ENCODE peak calls at places on chromosomes 12 and 14, in six cellular contexts. C is IMR-90, F is neuronal stem cell, H is mesenchymal stem cell, Y is H1, D is trophoblast cell. W is an unnamed sample. For H3K79me1, the result is how much of the 10 kb centered on the place peaks cover.

GRCh38 chr14:95527392-95528002 is 7.4 kb upstream of the GLRX5 start:
- DNase-seq in C (peak), F (no peak), H (peak), Y (no peak), D (peak), W (no peak)

GRCh38 chr12:57214398-57214781 is 2.2 kb upstream of the NXPH4 start:
- DNase-seq in C (peak), F (peak), H (peak), Y (no peak), D (peak), W (peak)

GRCh38 chr14:69363055-69363454 is 35.0 kb downstream of the ERH start:
- DNase-seq in C (peak), F (no peak), H (peak), Y (peak), D (no peak), W (peak)

GRCh38 chr14:76309572-76310551 is 66.1 kb upstream of the ESRRB start:
- DNase-seq in C (no peak), F (peak), H (no peak), Y (no peak), D (no peak), W (peak)

GRCh38 chr14:91858536-91859275 is 8.6 kb downstream of the TC2N start:
- DNase-seq in C (peak), F (no peak), H (peak), Y (no peak), D (no peak), W (peak)

GRCh38 chr12:21751517-21751916 is 23.0 kb downstream of the KCNJ8 start:
- DNase-seq in C (peak), F (no peak), H (peak), Y (no peak), D (no peak), W (no peak)

GRCh38 chr12:132308311-132309161 is 20.9 kb downstream of the GALNT9 start:
- DNase-seq in C (no peak), F (no peak), H (no peak), Y (no peak), D (no peak), W (no peak)

GRCh38 chr14:30118992-30119640 is 191.5 kb upstream of the PRKD1 start:
- DNase-seq in C (no peak), F (no peak), H (no peak), Y (no peak), D (no peak), W (no peak)

GRCh38 chr12:21710944-21711343 is 53.3 kb upstream of the LDHB start:
- DNase-seq in C (no peak), F (no peak), H (no peak), Y (no peak), D (no peak), W (no peak)

GRCh38 chr14:25537846-25538455 is 488.0 kb upstream of the STXBP6 start:
- DNase-seq in C (no peak), F (peak), H (no peak), Y (peak), D (no peak), W (peak)

GRCh38 chr12:132517740-132518100 is 27.8 kb downstream of the FBRSL1 start:
- DNase-seq in C (no peak), F (no peak), H (no peak), Y (no peak), D (no peak), W (no peak)

GRCh38 chr14:50038398-50039119 is 77.8 kb downstream of the VCPKMT start:
- DNase-seq in C (peak), F (no peak), H (peak), Y (no peak), D (peak), W (peak)

GRCh38 chr12:75812341-75813018 is 219.1 kb downstream of the PHLDA1 start:
- DNase-seq in C (peak), F (no peak), H (peak), Y (peak), D (no peak), W (no peak)

GRCh38 chr12:108146035-108146893 is 17.2 kb downstream of the WSCD2 start:
- DNase-seq in C (no peak), F (no peak), H (no peak), Y (no peak), D (no peak), W (no peak)

GRCh38 chr14:97021001-97021400 is 223.8 kb downstream of the VRK1 start:
- DNase-seq in C (no peak), F (no peak), H (no peak), Y (no peak), D (no peak), W (no peak)

GRCh38 chr14:36967892-36968555 is 204.4 kb downstream of the SLC25A21 start:
- DNase-seq in C (no peak), F (peak), H (no peak), Y (no peak), D (no peak), W (no peak)

GRCh38 chr12:125330645-125331341 is 265.6 kb downstream of the AACS start:
- DNase-seq in C (no peak), F (peak), H (no peak), Y (no peak), D (no peak), W (peak)

GRCh38 chr14:74919421-74920165 is 3.5 kb downstream of the RPS6KL1 start:
- DNase-seq in C (peak), F (no peak), H (peak), Y (no peak), D (no peak), W (no peak)

GRCh38 chr12:44647891-44648690 is 228.0 kb downstream of the NELL2 start:
- DNase-seq in C (no peak), F (no peak), H (no peak), Y (peak), D (no peak), W (no peak)

GRCh38 chr14:55411426-55412389 is at the start of gene ATG14:
- DNase-seq in C (peak), F (peak), H (peak), Y (no peak), D (peak), W (peak)
- H4K8ac ChIP-seq in C (peak), F (no peak), H (peak), Y (peak), D (peak), W (peak)

GRCh38 chr14:92880851-92881250 is 42.1 kb upstream of the CHGA start:
- DNase-seq in C (peak), F (no peak), H (no peak), Y (peak), D (no peak), W (peak)
- H3K4me3 ChIP-seq in C (no peak), F (no peak), H (no peak), Y (no peak), D (no peak), W (no peak)

DNA sequence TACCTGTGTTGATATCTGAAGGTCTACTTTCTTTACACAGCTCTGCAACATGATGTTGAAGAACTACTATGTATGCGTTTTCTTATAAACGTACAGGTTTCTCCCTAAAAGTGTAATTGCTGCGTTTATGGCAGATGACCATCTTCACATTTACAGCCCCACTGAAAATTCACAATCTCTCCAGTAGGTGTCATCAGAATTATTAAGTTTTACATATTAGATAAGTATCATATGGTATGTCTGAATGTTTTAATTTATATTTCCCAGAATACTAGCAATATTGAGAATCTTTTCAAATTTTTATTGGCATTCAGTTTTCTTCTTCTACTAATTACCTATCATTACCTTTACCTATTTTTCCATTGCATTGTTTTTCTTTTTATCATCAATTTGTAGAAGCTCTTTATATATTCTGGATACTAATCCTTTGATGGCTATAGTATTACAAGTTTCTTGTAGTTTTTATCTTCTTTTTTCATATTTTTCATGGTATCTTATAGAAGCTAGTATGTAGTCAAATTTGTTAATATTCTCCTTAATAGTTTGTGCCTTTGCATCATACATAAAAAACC is 123.5 kb downstream of the CAPZA3 start:
- DNase-seq in C (peak), F (no peak), H (peak), Y (no peak), D (no peak), W (no peak)
- H3K79me1 ChIP-seq in C (under half), F (under half), H (under half), Y (under half), D (under half), W (under half)

GRCh38 chr12:6533653-6534157 is 612 bp upstream of the GAPDH start:
- DNase-seq in C (peak), F (peak), H (no peak), Y (no peak), D (no peak), W (peak)
- H4K8ac ChIP-seq in C (peak), F (peak), H (peak), Y (peak), D (peak), W (no peak)

DNA sequence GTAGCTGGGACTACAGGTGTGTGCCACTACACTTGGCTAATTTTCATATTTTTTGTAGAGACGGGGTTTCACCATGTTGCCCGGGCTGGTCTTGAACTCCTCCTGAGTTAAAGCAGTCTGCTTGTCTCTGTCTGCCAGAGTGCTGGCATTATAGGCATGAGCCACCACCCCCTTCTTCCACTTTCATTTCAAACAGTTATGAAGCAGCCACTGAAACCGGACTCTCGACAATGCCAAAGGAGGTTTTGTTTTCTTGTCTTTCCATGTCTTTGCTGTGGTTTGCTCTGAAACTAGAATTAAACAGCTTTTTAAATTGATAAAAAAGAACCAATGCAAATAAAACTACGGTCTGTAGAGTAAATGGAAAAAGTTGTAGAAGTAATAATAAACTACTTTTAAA is 30.4 kb downstream of the RAP1B start:
- DNase-seq in C (no peak), F (no peak), H (no peak), Y (no peak), D (no peak), W (no peak)
- H3K4me3 ChIP-seq in C (no peak), F (no peak), H (no peak), Y (no peak), D (no peak), W (no peak)

GRCh38 chr12:112539221-112539620 is 120.5 kb downstream of the PTPN11 start:
- DNase-seq in C (no peak), F (no peak), H (peak), Y (no peak), D (no peak), W (no peak)

GRCh38 chr12:112535637-112536366 is 117.1 kb downstream of the PTPN11 start:
- DNase-seq in C (no peak), F (no peak), H (no peak), Y (no peak), D (no peak), W (no peak)

GRCh38 chr12:112538740-112539139 is 120.0 kb downstream of the PTPN11 start:
- DNase-seq in C (no peak), F (no peak), H (no peak), Y (no peak), D (no peak), W (no peak)

GRCh38 chr12:112536367-112536730 is 117.6 kb downstream of the PTPN11 start:
- DNase-seq in C (no peak), F (no peak), H (no peak), Y (no peak), D (no peak), W (no peak)

DNA sequence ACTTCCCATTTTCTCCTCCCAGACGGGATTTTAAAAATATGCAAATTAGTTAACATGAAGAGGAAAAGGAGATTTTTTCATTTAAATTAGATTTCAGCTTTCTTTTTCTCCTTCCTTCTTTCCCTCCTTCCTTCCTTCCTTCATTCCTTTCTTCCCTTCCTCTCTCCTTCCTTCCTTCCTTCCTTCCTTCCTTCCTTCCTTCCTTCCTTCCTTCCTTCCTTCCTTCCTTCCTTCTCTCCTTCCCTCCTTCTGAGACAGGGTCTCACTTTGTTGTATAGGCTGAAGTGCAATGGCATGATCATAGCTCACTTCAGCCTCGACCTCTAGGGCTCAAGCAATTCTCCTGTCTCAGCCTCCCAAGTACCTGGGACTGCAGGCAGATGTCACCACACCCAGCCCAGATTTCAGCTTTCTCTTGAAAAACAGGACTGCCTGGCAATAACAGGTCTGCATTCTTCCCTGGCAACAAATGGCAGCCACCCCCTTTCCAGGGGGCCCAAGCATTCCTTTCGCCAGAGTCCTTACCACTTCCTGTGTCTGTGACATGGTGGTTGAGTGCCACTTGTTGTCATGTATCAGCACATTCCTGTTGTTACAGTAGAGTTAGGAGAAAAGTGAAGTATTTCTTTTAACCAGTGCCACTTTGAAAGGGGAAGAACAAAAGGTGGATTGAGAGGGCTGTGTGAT is 119.1 kb downstream of the PTPN11 start:
- DNase-seq in C (peak), F (no peak), H (peak), Y (peak), D (peak), W (peak)
- H3K79me1 ChIP-seq in C (under half), F (under half), H (under half), Y (under half), D (under half), W (under half)

GRCh38 chr12:39240573-39240972 is 202.3 kb downstream of the KIF21A start:
- DNase-seq in C (no peak), F (peak), H (peak), Y (no peak), D (no peak), W (peak)

GRCh38 chr12:39236994-39237393 is 205.9 kb downstream of the KIF21A start:
- DNase-seq in C (no peak), F (no peak), H (peak), Y (no peak), D (peak), W (no peak)

GRCh38 chr12:39239484-39240143 is 203.3 kb downstream of the KIF21A start:
- DNase-seq in C (no peak), F (no peak), H (peak), Y (no peak), D (no peak), W (peak)

GRCh38 chr12:39235990-39236767 is 206.7 kb downstream of the KIF21A start:
- DNase-seq in C (no peak), F (no peak), H (peak), Y (no peak), D (no peak), W (no peak)

GRCh38 chr12:39240144-39240486 is 202.8 kb downstream of the KIF21A start:
- DNase-seq in C (no peak), F (no peak), H (no peak), Y (no peak), D (no peak), W (peak)
- H4K8ac ChIP-seq in C (no peak), F (no peak), H (peak), Y (no peak), D (no peak), W (no peak)

DNA sequence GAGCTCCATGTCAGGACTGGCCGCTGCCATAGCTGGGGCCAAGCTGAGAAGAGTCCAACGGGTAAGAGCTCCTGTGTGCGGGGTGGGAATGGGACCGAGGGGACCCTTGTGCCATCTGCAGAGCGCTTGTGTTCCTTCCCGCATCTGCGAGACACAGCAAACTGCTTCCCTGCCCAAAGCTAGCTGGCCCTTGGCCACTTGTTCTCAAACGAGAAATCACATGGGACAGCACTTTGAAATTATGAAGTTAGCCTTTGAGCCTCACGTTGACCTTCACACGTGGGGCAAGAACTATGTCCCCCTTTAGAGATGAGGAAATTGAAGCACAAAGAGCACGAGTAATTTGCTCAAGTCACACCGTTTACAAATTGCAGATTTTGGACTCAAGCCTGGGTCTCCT is 30.8 kb downstream of the DEGS2 start:
- DNase-seq in C (no peak), F (no peak), H (no peak), Y (no peak), D (no peak), W (no peak)
- H3K4me3 ChIP-seq in C (no peak), F (no peak), H (no peak), Y (no peak), D (no peak), W (no peak)

DNA sequence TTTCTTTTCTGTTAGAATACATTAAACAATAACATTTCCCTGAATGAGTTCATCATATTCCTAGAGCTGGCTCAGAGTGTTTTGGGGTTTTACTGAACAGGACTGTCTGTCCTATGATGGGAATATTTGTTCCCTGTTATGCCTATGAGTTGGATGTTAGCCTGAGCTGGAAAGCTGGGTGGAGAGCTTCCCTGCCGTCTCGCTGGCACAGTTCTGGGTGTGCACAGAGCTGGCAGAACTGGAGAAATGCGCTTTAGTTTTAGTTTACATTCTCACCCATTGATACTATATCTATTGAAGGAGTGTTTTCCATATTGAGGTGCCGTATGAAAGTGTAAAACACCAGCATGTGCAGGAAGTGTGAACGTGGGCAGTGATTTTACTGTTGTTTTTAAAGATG is 462.3 kb downstream of the EGLN3 start:
- DNase-seq in C (no peak), F (no peak), H (no peak), Y (no peak), D (no peak), W (no peak)
- H3K79me1 ChIP-seq in C (under half), F (under half), H (under half), Y (under half), D (under half), W (under half)

W was measured in mesendoderm.